ENCODE peak calls at places on chromosome 6, in seven cellular contexts. I is AG09309, L is PC-3, O is cardiac fibroblast, H is A549, Y is coronary artery, N is brain microvascular endothelial cell. T is an unnamed sample.

GRCh38 chr6:4518506-4518905 is 257.7 kb upstream of the CDYL start:
- DNase-seq in I (peak; percentile 25), L (no peak), O (peak; percentile 41), H (peak; percentile 82), Y (no peak), N (peak; percentile 77), T (peak; percentile 76)

GRCh38 chr6:106287215-106287614 is 38.3 kb downstream of the ATG5 start:
- DNase-seq in I (no peak), L (no peak), O (no peak), H (no peak), Y (no peak), N (no peak), T (no peak)

GRCh38 chr6:109484161-109484560 is 1.1 kb upstream of the ZBTB24 start:
- DNase-seq in I (no peak), L (no peak), O (no peak), H (no peak), Y (no peak), N (no peak), T (no peak)

GRCh38 chr6:13256614-13257013 is 71.7 kb downstream of the TBC1D7 start:
- DNase-seq in I (no peak), L (no peak), O (peak; percentile 55), H (no peak), Y (no peak), N (no peak), T (no peak)

GRCh38 chr6:71080793-71081192 is 123.9 kb upstream of the B3GAT2 start:
- DNase-seq in I (peak; percentile 24), L (no peak), O (peak; percentile 45), H (no peak), Y (no peak), N (peak; percentile 83), T (no peak)

GRCh38 chr6:108797951-108798671 is 50.1 kb upstream of the ARMC2 start:
- DNase-seq in I (no peak), L (peak; percentile 8), O (no peak), H (no peak), Y (no peak), N (no peak), T (no peak)

GRCh38 chr6:75813476-75814250 is 64.6 kb downstream of the MYO6 start:
- DNase-seq in I (no peak), L (peak; percentile 4), O (no peak), H (no peak), Y (no peak), N (no peak), T (no peak)

GRCh38 chr6:33695451-33695855 is 16.0 kb downstream of the UQCC2 start:
- DNase-seq in I (no peak), L (no peak), O (peak; percentile 21), H (no peak), Y (no peak), N (no peak), T (no peak)

GRCh38 chr6:56671160-56671559 is 28.5 kb upstream of the DST start:
- DNase-seq in I (no peak), L (peak; percentile 50), O (no peak), H (no peak), Y (no peak), N (no peak), T (no peak)

GRCh38 chr6:138691595-138692057 is 81.9 kb upstream of the CCDC28A start:
- DNase-seq in I (peak; percentile 69), L (peak; percentile 56), O (peak; percentile 70), H (peak; percentile 9), Y (no peak), N (peak; percentile 63), T (peak; percentile 60)

GRCh38 chr6:105892577-105893262 is 193.4 kb upstream of the PRDM1 start:
- DNase-seq in I (no peak), L (no peak), O (no peak), H (no peak), Y (no peak), N (no peak), T (no peak)

GRCh38 chr6:42335896-42336295 is 115.8 kb downstream of the TRERF1 start:
- DNase-seq in I (no peak), L (no peak), O (no peak), H (no peak), Y (no peak), N (no peak), T (no peak)

GRCh38 chr6:17283074-17283473 is 1.9 kb downstream of the RBM24 start:
- DNase-seq in I (no peak), L (no peak), O (no peak), H (no peak), Y (no peak), N (no peak), T (no peak)

GRCh38 chr6:17280552-17281090 is 540 bp upstream of the RBM24 start:
- DNase-seq in I (no peak), L (no peak), O (no peak), H (peak; percentile 63), Y (peak; percentile 82), N (peak; percentile 15), T (no peak)

GRCh38 chr6:17280138-17280537 is 1.0 kb upstream of the RBM24 start:
- DNase-seq in I (no peak), L (no peak), O (no peak), H (no peak), Y (no peak), N (no peak), T (no peak)

GRCh38 chr6:17281497-17282481 is 628 bp downstream of the RBM24 start:
- DNase-seq in I (no peak), L (no peak), O (peak; percentile 25), H (no peak), Y (peak; percentile 76), N (peak; percentile 6), T (no peak)

GRCh38 chr6:17281100-17281496 is at the start of gene RBM24:
- DNase-seq in I (no peak), L (peak; percentile 78), O (peak; percentile 73), H (peak; percentile 82), Y (peak; percentile 79), N (peak; percentile 64), T (no peak)
- TF ChIP-seq CTCF in I (peak; percentile 56), L (peak; percentile 36), O (peak; percentile 39), H (peak; percentile 21), Y (no peak), N (peak; percentile 63), T (peak; percentile 56)

DNA sequence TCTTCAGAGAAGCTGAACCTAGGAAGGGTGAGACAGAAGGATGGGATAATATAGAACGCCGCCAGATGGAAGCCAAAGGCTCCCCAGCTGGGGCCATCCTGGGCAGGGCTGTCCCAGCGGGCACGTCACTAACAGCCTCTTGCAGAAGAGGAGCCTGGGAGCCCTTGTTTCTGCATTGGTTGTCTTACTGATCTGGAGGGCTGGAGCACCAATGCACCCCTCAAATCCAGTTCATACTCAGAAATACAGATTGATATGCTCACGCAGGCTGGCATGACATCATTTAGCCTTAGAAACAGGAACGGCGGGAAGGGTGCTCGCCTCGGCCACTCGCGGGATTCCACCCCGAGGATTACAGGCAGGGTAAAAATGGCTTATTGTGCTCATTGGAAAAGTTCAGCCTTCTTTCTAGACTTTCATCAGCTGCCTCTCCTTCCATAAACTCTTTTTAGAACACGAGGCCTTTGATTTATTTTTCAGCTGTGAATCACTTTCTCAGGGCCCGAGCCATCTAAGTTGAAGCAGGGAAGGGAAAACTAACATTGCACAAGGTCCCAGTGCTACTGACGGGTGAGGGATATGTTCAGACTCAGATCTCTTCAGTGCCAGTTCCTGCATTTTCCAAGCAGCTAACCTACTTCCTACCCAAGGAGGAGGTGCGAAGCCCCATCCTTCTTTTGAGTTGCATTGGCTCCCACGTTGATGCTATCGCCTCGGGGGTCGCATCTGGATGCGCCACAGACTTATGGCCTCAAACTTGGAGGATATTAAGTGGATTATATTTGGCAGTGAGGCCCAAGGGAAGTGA is 82.3 kb downstream of the GMPR start:
- DNase-seq in I (no peak), L (no peak), O (peak; percentile 45), H (no peak), Y (no peak), N (no peak), T (no peak)
- H3K4me3 ChIP-seq in I (no peak overlapping the region), L (peak overlapping the region; percentile 51), O (no peak overlapping the region), H (no peak overlapping the region), Y (peak overlapping the region; percentile 47), N (no peak overlapping the region), T (peak overlapping the region; percentile 57)

GRCh38 chr6:6057442-6058053 is 50.8 kb upstream of the NRN1 start:
- DNase-seq in I (peak; percentile 1), L (peak; percentile 76), O (peak; percentile 30), H (peak; percentile 50), Y (no peak), N (peak; percentile 61), T (peak; percentile 21)
- TF ChIP-seq CTCF in I (peak; percentile 50), L (peak; percentile 83), O (peak; percentile 16), H (peak; percentile 57), Y (no peak), N (peak; percentile 37), T (peak; percentile 49)

DNA sequence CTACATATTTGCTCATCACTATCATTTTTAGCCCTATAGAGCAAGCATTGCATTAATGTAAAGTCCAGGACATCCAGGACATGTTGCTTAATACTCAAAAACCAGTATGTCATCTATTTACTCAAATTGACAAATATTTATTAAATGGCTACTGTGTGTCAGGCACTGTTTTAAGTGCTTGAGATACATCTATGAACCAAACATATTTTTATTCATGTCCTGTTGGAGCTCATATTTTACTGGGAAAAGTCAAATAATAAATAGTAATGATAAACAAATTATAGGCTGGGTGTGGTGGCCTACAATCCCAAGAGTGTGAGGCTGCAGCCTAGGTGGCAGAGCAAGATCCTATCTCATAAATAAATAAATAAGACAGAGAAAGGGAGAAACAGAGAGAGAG is 227.8 kb downstream of the GJA1 start:
- DNase-seq in I (no peak), L (peak; percentile 15), O (no peak), H (peak; percentile 41), Y (no peak), N (no peak), T (no peak)
- H3K4me3 ChIP-seq in I (no peak overlapping the region), L (no peak overlapping the region), O (no peak overlapping the region), H (no peak overlapping the region), Y (no peak overlapping the region), N (no peak overlapping the region), T (no peak overlapping the region)

T was measured in AG04449.